ENCODE peak calls at places on chromosome 13, in six cellular contexts. O is breast epithelium, E is K562, I is sigmoid colon, G is GM12878, J is stomach. N is an unnamed sample.

GRCh38 chr13:26590951-26591350 is 33.5 kb downstream of the WASF3 start:
- DNase-seq in O (no peak), E (no peak), I (no peak), G (no peak), J (no peak), N (no peak)

GRCh38 chr13:37429976-37430375 is 168.6 kb downstream of the POSTN start:
- DNase-seq in O (no peak), E (no peak), I (no peak), G (no peak), J (no peak), N (no peak)

GRCh38 chr13:30692108-30692507 is 43.2 kb upstream of the ALOX5AP start:
- DNase-seq in O (no peak), E (no peak), I (no peak), G (no peak), J (no peak), N (no peak)

GRCh38 chr13:42360046-42360445 is 88.1 kb downstream of the AKAP11 start:
- DNase-seq in O (no peak), E (no peak), I (no peak), G (no peak), J (no peak), N (no peak)

GRCh38 chr13:63420685-63421084 is 2005.0 kb upstream of the PCDH20 start:
- DNase-seq in O (no peak), E (no peak), I (no peak), G (no peak), J (no peak), N (no peak)

GRCh38 chr13:80444240-80445015 is 103.5 kb upstream of the SPRY2 start:
- DNase-seq in O (no peak), E (no peak), I (no peak), G (no peak), J (no peak), N (no peak)

GRCh38 chr13:94481966-94482365 is 2.5 kb upstream of the DCT start:
- DNase-seq in O (no peak), E (no peak), I (no peak), G (no peak), J (no peak), N (no peak)

GRCh38 chr13:113421673-113422270 is 31.5 kb downstream of the ADPRHL1 start:
- DNase-seq in O (no peak), E (no peak), I (peak; percentile 83), G (no peak), J (no peak), N (no peak)

GRCh38 chr13:113080361-113080831 is 25.2 kb upstream of the F7 start:
- DNase-seq in O (no peak), E (no peak), I (no peak), G (no peak), J (no peak), N (no peak)

GRCh38 chr13:80382576-80382975 is 41.6 kb upstream of the SPRY2 start:
- DNase-seq in O (no peak), E (no peak), I (no peak), G (no peak), J (no peak), N (no peak)

DNA sequence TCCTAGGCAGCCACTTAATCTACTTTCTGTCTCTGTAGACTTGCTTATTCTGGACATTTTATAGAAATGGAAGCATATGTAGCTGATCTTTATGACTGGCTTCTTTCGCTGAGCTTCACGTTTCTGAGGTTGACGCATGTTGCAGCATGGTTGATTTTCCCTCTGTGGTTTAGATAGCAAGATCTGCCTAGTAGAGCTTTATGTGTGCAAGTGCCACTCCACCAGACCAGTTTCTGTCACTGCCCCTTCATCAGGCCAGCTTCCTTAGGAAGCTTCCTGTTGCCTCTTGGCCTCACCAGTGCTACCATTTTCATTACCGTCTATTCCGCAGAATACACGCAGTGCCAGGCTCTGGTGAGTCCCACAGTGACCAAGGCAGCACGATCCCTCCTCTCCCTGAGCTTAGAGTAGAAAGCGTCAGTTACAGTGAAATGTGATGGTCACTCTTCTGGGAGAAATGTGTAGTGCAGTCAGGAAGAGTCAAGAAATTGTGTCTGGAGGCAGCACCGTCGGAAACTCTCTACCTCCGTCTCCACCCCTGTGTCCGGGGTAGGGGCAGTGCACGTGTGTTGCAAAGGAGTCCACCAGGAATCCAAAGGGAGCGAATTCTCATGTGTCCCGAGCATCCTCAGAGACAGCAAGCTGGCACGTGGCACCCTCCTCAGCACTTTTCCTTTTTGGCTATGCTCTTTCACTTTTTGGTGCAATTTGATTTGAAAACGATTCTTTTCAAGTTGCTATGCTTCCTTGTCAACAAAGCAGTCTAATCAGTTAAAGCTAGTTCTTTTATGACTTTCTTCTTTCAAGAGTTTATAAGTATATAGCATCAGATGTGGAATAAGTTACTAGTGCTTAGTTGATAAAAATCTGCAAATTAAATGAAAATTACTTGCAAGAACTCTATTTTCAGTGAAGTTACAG is 45.4 kb upstream of the GPR183 start:
- DNase-seq in O (no peak), E (no peak), I (no peak), G (no peak), J (no peak), N (no peak)
- H3K36me3 ChIP-seq in O (no peaks in the 10 kb centered on the region), E (peaks cover 40% of the 10 kb centered on the region), I (no peaks in the 10 kb centered on the region), G (no peaks in the 10 kb centered on the region), J (peaks cover 61% of the 10 kb centered on the region), N (peaks cover 6% of the 10 kb centered on the region)

DNA sequence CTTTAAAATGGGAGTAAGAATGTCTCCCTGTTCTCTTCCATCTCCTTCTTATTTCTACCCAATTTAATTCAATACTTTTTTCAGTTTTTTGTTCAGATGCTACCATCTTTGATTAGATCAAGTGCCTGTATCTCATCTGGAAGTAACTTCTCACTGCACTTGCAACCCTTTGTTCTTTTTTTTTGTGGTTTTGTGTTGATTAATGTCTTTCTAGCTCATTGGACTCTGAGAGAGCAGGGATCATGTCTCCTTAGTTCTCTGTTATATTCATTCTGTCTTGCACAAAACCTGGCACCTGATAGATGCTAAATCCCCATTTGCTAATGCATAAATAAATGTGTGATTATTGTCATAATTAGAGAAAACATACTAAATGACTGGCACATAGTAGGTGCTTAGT is 834 bp upstream of the ITGBL1 start:
- DNase-seq in O (no peak), E (no peak), I (no peak), G (no peak), J (no peak), N (no peak)
- H3K4me1 ChIP-seq in O (no peaks in the 10 kb centered on the region), E (no peaks in the 10 kb centered on the region), I (peaks cover 14% of the 10 kb centered on the region), G (no peaks in the 10 kb centered on the region), J (peaks cover 8% of the 10 kb centered on the region), N (peaks cover 20% of the 10 kb centered on the region)

GRCh38 chr13:33284916-33285315 is 639 bp downstream of the STARD13 start:
- DNase-seq in O (no peak), E (no peak), I (no peak), G (no peak), J (no peak), N (no peak)

GRCh38 chr13:33281951-33282595 is 3.5 kb downstream of the STARD13 start:
- DNase-seq in O (no peak), E (no peak), I (no peak), G (no peak), J (no peak), N (no peak)

GRCh38 chr13:33283195-33283910 is 2.2 kb downstream of the STARD13 start:
- DNase-seq in O (no peak), E (no peak), I (no peak), G (no peak), J (no peak), N (no peak)

GRCh38 chr13:33285420-33286124 is at the start of gene STARD13:
- DNase-seq in O (peak; percentile 93), E (peak; percentile 2), I (peak; percentile 98), G (peak; percentile 16), J (peak; percentile 92), N (peak; percentile 97)

DNA sequence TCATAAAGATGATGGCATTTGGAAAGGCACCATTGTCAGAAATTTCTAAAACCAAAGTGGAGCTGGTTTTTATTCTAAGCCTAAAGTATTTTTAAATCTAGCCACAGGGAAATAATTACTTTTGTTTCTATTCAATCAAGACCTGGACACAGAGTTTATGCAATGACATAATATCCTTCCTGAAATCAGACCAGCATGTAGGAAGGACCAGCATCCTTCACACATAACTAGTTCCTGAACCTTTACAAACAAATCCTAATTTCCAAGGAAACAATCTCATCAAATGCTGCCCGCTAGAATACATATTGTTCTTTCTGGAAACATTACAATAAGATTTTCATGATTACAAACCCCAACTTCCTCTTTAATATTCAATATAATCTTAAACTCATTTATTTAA is 1.5 kb downstream of the STARD13 start:
- DNase-seq in O (no peak), E (no peak), I (no peak), G (no peak), J (no peak), N (no peak)
- TF ChIP-seq POLR2AphosphoS5 in O (no peak), E (no peak), I (peak; percentile 44), G (no peak), J (peak; percentile 12), N (peak; percentile 79)

GRCh38 chr13:110476220-110476617 is 85.3 kb downstream of the RAB20 start:
- DNase-seq in O (no peak), E (no peak), I (no peak), G (no peak), J (no peak), N (no peak)
- H3K36me3 ChIP-seq in O (no peaks in the 10 kb centered on the region), E (no peaks in the 10 kb centered on the region), I (peaks cover 50% of the 10 kb centered on the region), G (no peaks in the 10 kb centered on the region), J (peaks cover 52% of the 10 kb centered on the region), N (peaks cover 4% of the 10 kb centered on the region)

DNA sequence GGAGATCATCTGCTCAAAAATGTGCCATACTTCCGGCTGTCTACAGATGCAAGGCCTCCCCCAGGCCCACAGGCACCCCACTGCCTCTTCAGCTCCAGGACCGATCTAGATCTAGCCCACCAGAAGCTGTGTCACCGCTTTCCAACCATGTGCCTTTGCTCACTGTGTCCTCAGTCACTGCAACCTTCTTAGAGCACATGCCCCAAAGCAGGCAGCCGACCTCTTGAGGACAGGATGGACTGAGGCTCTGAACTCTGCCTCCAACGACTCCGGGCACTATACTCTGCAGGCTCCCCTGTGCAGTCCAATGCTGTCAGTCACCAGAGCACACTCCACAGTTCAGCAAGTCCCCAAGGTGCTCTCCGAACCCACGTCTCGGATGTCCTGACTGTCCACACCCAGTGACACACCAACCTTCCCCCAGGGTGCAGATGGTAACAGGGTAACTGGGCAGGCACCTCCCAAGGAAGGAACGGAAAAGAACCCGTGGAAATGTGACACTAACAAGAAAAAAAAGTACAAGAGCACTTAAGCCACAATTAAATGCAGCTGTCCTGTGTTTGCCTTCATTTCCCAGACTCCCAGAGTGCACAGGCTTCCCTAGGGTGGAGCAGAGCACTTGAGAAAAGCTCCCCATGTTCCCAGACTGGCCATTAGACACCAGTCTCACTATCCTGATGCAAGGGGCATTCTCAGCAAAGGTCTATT is 4.8 kb downstream of the STK24 start:
- DNase-seq in O (no peak), E (peak; percentile 34), I (no peak), G (no peak), J (no peak), N (no peak)
- H3K4me1 ChIP-seq in O (peaks cover 8% of the 10 kb centered on the region), E (peaks cover 37% of the 10 kb centered on the region), I (peaks cover 60% of the 10 kb centered on the region), G (peaks cover 31% of the 10 kb centered on the region), J (peaks cover 85% of the 10 kb centered on the region), N (peaks cover 85% of the 10 kb centered on the region)

DNA sequence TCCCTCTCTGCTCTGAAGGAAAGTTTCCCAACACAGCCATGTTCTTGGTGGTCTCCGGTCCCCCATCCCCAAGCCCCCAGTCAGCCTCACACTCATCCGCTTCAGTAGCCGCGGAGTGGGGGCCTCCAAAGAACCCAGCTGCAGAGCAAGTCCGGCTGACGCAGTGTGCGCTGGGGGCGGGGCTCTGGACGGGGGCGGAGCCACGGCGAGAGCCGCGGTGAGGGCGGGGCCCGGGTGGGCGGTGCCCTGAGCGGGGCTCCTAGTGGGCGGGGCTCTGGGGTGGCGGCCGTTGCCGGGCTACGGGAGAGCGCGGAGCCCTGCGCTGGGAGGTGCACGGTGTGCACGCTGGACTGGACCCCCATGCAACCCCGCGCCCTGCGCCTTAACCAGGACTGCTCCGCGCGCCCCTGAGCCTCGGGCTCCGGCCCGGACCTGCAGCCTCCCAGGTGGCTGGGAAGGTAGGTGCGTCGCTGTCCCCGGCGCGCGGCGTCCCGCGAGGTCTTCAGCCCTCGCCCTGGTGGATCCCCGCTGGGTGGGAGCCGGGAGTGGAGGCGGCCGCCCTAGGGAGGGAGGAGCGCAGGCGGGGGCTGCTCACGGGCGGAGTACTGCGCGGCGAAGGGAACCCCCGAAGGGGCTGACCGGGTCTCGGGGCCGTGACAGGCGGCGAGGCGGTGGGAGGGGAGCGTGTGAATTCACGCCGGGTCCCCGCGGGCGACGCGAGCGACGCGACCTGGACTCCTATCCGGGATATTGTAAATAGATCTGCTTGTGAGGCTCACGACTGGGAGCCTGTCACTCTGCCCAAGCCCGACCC is 9.1 kb downstream of the TNFRSF19 start:
- DNase-seq in O (peak; percentile 85), E (peak; percentile 79), I (peak; percentile 94), G (no peak), J (peak; percentile 93), N (peak; percentile 93)
- TF ChIP-seq POLR2AphosphoS5 in O (no peak), E (no peak), I (peak; percentile 70), G (peak; percentile 79), J (no peak), N (no peak)